ENCODE peak calls at places on chromosomes 4 and X, in nine cellular contexts. B, T, R, A, V, O, D, H and W are unnamed samples.

GRCh38 chr4:44487341-44487740 is 38.7 kb upstream of the KCTD8 start:
- DNase-seq in B (no peak), T (no peak), R (no peak), A (no peak), V (no peak), O (no peak), D (no peak), H (no peak), W (no peak)

GRCh38 chrX:152139589-152139988 is 1.2 kb upstream of the MAGEA10 start:
- DNase-seq in B (no peak), T (no peak), R (no peak), A (no peak), V (no peak), O (no peak), D (no peak), H (no peak), W (no peak)

GRCh38 chrX:10526442-10526841 is 93.9 kb downstream of the MID1 start:
- DNase-seq in B (no peak), T (no peak), R (no peak), A (peak; percentile 48), V (no peak), O (peak; percentile 63), D (no peak), H (peak; percentile 45), W (no peak)

GRCh38 chr4:1333256-1333655 is 13.8 kb upstream of the UVSSA start:
- DNase-seq in B (no peak), T (no peak), R (no peak), A (no peak), V (no peak), O (no peak), D (no peak), H (no peak), W (no peak)

GRCh38 chrX:155068165-155068564 is 2.8 kb downstream of the CMC4 start:
- DNase-seq in B (peak; percentile 13), T (no peak), R (no peak), A (peak; percentile 63), V (no peak), O (peak; percentile 73), D (no peak), H (peak; percentile 84), W (no peak)

GRCh38 chrX:44012484-44013096 is 39.4 kb upstream of the NDP start:
- DNase-seq in B (peak; percentile 35), T (peak; percentile 46), R (no peak), A (peak; percentile 86), V (peak; percentile 68), O (peak; percentile 87), D (no peak), H (peak; percentile 91), W (no peak)

GRCh38 chrX:37545066-37545465 is 26.4 kb upstream of the LANCL3 start:
- DNase-seq in B (no peak), T (no peak), R (no peak), A (no peak), V (no peak), O (no peak), D (no peak), H (no peak), W (no peak)

GRCh38 chrX:38004046-38004445 is 2.3 kb upstream of the SYTL5 start:
- DNase-seq in B (no peak), T (no peak), R (no peak), A (no peak), V (no peak), O (no peak), D (no peak), H (no peak), W (no peak)

GRCh38 chrX:12747433-12747832 is 43.8 kb upstream of the PRPS2 start:
- DNase-seq in B (no peak), T (no peak), R (no peak), A (no peak), V (no peak), O (no peak), D (no peak), H (no peak), W (no peak)

GRCh38 chr4:35772291-35772690 is 472.0 kb downstream of the ARAP2 start:
- DNase-seq in B (no peak), T (no peak), R (no peak), A (peak; percentile 22), V (no peak), O (no peak), D (no peak), H (peak; percentile 92), W (no peak)

GRCh38 chrX:31497086-31497485 is 425.2 kb upstream of the FTHL17 start:
- DNase-seq in B (no peak), T (no peak), R (no peak), A (peak; percentile 71), V (no peak), O (peak; percentile 34), D (no peak), H (peak; percentile 55), W (no peak)

GRCh38 chr4:74897390-74897789 is 35.5 kb upstream of the PARM1 start:
- DNase-seq in B (no peak), T (no peak), R (no peak), A (no peak), V (no peak), O (no peak), D (no peak), H (no peak), W (no peak)

GRCh38 chr4:3436048-3436797 is 5.5 kb upstream of the HGFAC start:
- DNase-seq in B (no peak), T (peak; percentile 37), R (no peak), A (no peak), V (no peak), O (no peak), D (no peak), H (no peak), W (no peak)

GRCh38 chr4:157005193-157005592 is 33.6 kb upstream of the PDGFC start:
- DNase-seq in B (no peak), T (no peak), R (no peak), A (no peak), V (no peak), O (peak; percentile 17), D (no peak), H (no peak), W (no peak)

GRCh38 chrX:1239681-1240142 is 27.3 kb upstream of the CRLF2 start:
- DNase-seq in B (no peak), T (peak; percentile 75), R (no peak), A (no peak), V (peak; percentile 49), O (no peak), D (no peak), H (no peak), W (no peak)

GRCh38 chr4:81465668-81466357 is 5.9 kb downstream of the RASGEF1B start:
- DNase-seq in B (no peak), T (no peak), R (no peak), A (no peak), V (no peak), O (no peak), D (no peak), H (no peak), W (no peak)

GRCh38 chr4:68490826-68491457 is 43.7 kb downstream of the TMPRSS11E start:
- DNase-seq in B (no peak), T (no peak), R (no peak), A (no peak), V (no peak), O (no peak), D (no peak), H (no peak), W (peak; percentile 4)

GRCh38 chrX:1767026-1767425 is 152.2 kb downstream of the ASMT start:
- DNase-seq in B (no peak), T (no peak), R (no peak), A (no peak), V (no peak), O (no peak), D (no peak), H (no peak), W (no peak)

GRCh38 chr4:112284662-112285411 is 867 bp downstream of the TIFA start:
- DNase-seq in B (no peak), T (peak; percentile 44), R (no peak), A (peak; percentile 31), V (no peak), O (peak; percentile 50), D (peak; percentile 21), H (peak; percentile 32), W (peak; percentile 12)

GRCh38 chrX:122850326-122850725 is 333.8 kb upstream of the GRIA3 start:
- DNase-seq in B (no peak), T (no peak), R (no peak), A (peak; percentile 58), V (no peak), O (no peak), D (no peak), H (no peak), W (no peak)

GRCh38 chr4:86685401-86685800 is 91.3 kb downstream of the PTPN13 start:
- DNase-seq in B (peak; percentile 1), T (no peak), R (no peak), A (peak; percentile 6), V (no peak), O (no peak), D (no peak), H (peak; percentile 4), W (peak; percentile 21)

GRCh38 chr4:145956288-145956890 is 17.8 kb upstream of the ZNF827 start:
- DNase-seq in B (no peak), T (no peak), R (peak; percentile 22), A (peak; percentile 26), V (peak; percentile 75), O (peak; percentile 53), D (peak; percentile 16), H (peak; percentile 62), W (peak; percentile 64)

GRCh38 chrX:72031634-72032033 is 100.1 kb downstream of the RTL5 start:
- DNase-seq in B (no peak), T (no peak), R (no peak), A (no peak), V (no peak), O (no peak), D (no peak), H (no peak), W (no peak)

GRCh38 chr4:4780634-4781287 is 78.7 kb upstream of the MSX1 start:
- DNase-seq in B (peak; percentile 36), T (no peak), R (no peak), A (peak; percentile 76), V (no peak), O (no peak), D (no peak), H (peak; percentile 69), W (no peak)

GRCh38 chr4:119124314-119124713 is 11.3 kb upstream of the MYOZ2 start:
- DNase-seq in B (no peak), T (no peak), R (no peak), A (peak; percentile 85), V (no peak), O (peak; percentile 69), D (no peak), H (peak; percentile 28), W (peak; percentile 64)